ENCODE peak calls at places on chromosomes 16 and 17, in eight cellular contexts. B is HCT116; Y is CD8-positive, alpha-beta memory T cell; C is ovary; P is fibroblast of lung; E is GM23338; O is neuronal stem cell; V is hepatocyte. U is an unnamed sample. For H3K4me1, the result is how much of the 10 kb centered on the place peaks cover.

GRCh38 chr17:14926526-14927122 is 338.5 kb downstream of the PMP22 start:
- DNase-seq in C (peak), P (peak), E (peak), B (peak), O (peak), Y (peak), V (peak), U (peak)

GRCh38 chr17:31425646-31426045 is 34.2 kb downstream of the RAB11FIP4 start:
- DNase-seq in B (no peak), P (no peak), V (no peak), C (no peak), Y (no peak), O (no peak), E (peak), U (no peak)

GRCh38 chr16:66220766-66221165 is 145.7 kb upstream of the CDH5 start:
- DNase-seq in O (no peak), C (no peak), V (no peak), Y (no peak), E (no peak), B (no peak), P (no peak), U (no peak)

GRCh38 chr16:72085002-72085401 is 8.4 kb downstream of the TXNL4B start:
- DNase-seq in B (no peak), E (no peak), Y (no peak), V (no peak), O (no peak), P (no peak), C (no peak), U (no peak)

GRCh38 chr17:39194089-39194984 is 3.1 kb downstream of the CACNB1 start:
- DNase-seq in V (peak), B (no peak), C (no peak), O (peak), E (peak), P (peak), Y (no peak), U (no peak)

GRCh38 chr16:88194397-88195020 is 188.2 kb upstream of the ZNF469 start:
- DNase-seq in C (peak), B (no peak), Y (no peak), E (peak), O (no peak), V (peak), P (peak), U (peak)

GRCh38 chr17:30858556-30859250 is 26.9 kb downstream of the ATAD5 start:
- DNase-seq in E (no peak), Y (no peak), C (no peak), B (no peak), V (no peak), O (no peak), P (peak), U (no peak)

GRCh38 chr16:25256821-25257503 is 683 bp downstream of the ZKSCAN2 start:
- DNase-seq in O (no peak), P (peak), V (peak), B (no peak), Y (peak), E (peak), C (peak), U (peak)

GRCh38 chr17:7237761-7238417 is 1.4 kb downstream of the PHF23 start:
- DNase-seq in P (peak), C (peak), B (no peak), V (peak), O (peak), E (peak), Y (peak), U (peak)

GRCh38 chr17:53462393-53462811 is 360.3 kb upstream of the KIF2B start:
- DNase-seq in B (no peak), Y (no peak), E (no peak), C (no peak), P (peak), O (no peak), V (no peak), U (no peak)

GRCh38 chr17:12648498-12648897 is 17.2 kb upstream of the MYOCD start:
- DNase-seq in B (no peak), E (no peak), Y (no peak), C (no peak), O (no peak), P (no peak), V (no peak), U (no peak)

GRCh38 chr17:12643812-12644211 is 21.9 kb upstream of the MYOCD start:
- DNase-seq in C (no peak), B (no peak), E (no peak), O (no peak), V (no peak), Y (no peak), P (no peak), U (no peak)

GRCh38 chr17:12642034-12642433 is 23.7 kb upstream of the MYOCD start:
- DNase-seq in P (no peak), B (no peak), O (no peak), C (no peak), Y (no peak), E (no peak), V (no peak), U (no peak)

GRCh38 chr17:12644623-12645022 is 21.1 kb upstream of the MYOCD start:
- DNase-seq in B (no peak), C (no peak), V (no peak), P (no peak), Y (no peak), O (no peak), E (peak), U (no peak)

GRCh38 chr17:12647023-12647422 is 18.7 kb upstream of the MYOCD start:
- DNase-seq in C (no peak), O (no peak), B (no peak), Y (no peak), E (no peak), P (no peak), V (no peak), U (no peak)
- H3K4me1 ChIP-seq in C (under half), O (under half), B (under half), Y (under half), E (under half), P (under half), V (under half), U (under half)

DNA sequence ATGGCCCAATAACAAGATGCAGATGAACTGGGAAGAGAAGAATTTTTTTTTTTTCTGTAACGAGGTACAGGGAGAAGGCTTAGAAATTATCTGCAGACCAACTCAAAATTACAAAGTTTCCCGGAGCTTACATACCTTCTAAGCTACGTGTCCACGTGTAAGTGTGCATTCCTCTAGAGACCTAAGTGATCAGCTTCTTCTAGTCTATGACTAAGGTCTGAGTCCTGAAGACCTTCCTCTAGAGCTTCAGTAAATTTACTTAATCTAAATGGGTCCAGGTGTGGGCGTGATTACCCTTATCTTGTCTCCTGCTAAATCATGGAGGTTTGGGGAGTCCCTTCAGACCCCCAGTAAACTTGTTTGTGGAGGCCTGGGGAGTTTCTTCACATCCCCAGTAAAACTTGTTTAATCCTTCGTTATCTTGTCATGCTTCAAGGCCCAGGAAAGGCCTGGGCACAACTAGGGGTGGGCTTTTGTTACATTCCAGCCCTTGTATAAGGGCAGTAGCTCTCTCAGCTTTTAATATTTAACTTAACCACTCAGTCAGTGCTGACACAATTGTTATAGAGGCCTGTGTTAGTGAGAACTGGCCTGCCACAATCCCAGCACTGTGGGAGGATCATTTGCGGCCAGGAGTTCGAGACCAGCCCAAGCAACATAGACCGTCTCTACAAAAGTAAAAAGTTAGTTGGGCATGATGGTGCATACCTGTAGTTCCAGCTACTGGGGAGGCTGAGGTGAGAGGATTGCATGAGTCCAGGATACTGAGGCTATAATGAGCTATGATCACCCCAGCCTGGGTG is 342.3 kb downstream of the SNX29 start:
- DNase-seq in V (no peak), Y (no peak), O (no peak), P (peak), C (no peak), B (no peak), E (no peak), U (no peak)
- H3K27ac ChIP-seq in V (peak), Y (no peak), O (no peak), P (no peak), C (no peak), B (no peak), E (no peak), U (no peak)

GRCh38 chr16:63410594-63410993 is 1374.4 kb upstream of the CDH8 start:
- DNase-seq in B (no peak), E (no peak), C (no peak), P (no peak), O (no peak), V (no peak), Y (no peak), U (no peak)
- H3K4me1 ChIP-seq in B (under half), E (under half), C (under half), P (under half), O (under half), V (under half), Y (under half), U (under half)

GRCh38 chr17:42179335-42179734 is 1.6 kb downstream of the KCNH4 start:
- DNase-seq in B (no peak), C (no peak), V (no peak), P (no peak), O (no peak), Y (no peak), E (no peak), U (no peak)
- H3K27ac ChIP-seq in B (no peak), C (no peak), V (no peak), P (no peak), O (no peak), Y (no peak), E (no peak), U (no peak)

DNA sequence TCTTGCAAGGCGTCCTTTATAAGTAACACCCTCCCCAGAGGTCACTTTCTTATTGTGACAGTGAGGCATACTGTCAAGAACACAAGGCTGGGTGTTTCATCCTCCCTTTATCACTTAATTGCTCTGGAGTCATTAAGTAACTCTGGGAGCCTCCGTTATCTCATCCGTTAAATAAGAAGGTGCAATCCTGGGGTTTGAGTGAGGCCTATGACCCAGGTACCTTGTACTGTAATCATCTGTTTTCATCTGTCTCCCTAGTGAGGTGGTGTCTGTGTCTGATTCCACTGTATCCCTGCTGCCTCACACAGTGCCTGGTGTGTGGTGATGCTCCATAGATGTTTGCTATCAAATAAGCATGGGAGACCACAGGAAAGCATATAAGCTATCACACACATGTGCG is 17.7 kb downstream of the TNS4 start:
- DNase-seq in Y (no peak), B (no peak), V (peak), C (no peak), P (no peak), E (no peak), O (no peak), U (no peak)
- H3K4me1 ChIP-seq in Y (under half), B (half or more), V (under half), C (under half), P (under half), E (under half), O (under half), U (under half)